ENCODE peak calls at places on chromosomes 13 and 19, in four cellular contexts. U is K562, H is GM12878, P is HepG2. J is an unnamed sample.

GRCh38 chr13:50358221-50358620 is 343.0 kb downstream of the KCNRG start:
- DNase-seq in U (no peak), H (no peak), P (no peak), J (no peak)

GRCh38 chr13:65595881-65596280 is 1634.3 kb downstream of the PCDH9 start:
- DNase-seq in U (no peak), H (no peak), P (no peak), J (no peak)

GRCh38 chr19:54959840-54960239 is 6.3 kb upstream of the NLRP2 start:
- DNase-seq in U (no peak), H (no peak), P (no peak), J (no peak)

GRCh38 chr19:5624154-5624663 is 1.3 kb downstream of the SAFB start:
- DNase-seq in U (no peak), H (no peak), P (no peak), J (no peak)

GRCh38 chr13:83883061-83883523 is 818 bp upstream of the SLITRK1 start:
- DNase-seq in U (no peak), H (no peak), P (no peak), J (no peak)

GRCh38 chr19:55253264-55253663 is 5.6 kb downstream of the PPP6R1 start:
- DNase-seq in U (no peak), H (no peak), P (no peak), J (no peak)

GRCh38 chr19:1904385-1905070 is 671 bp upstream of the ADAT3 start:
- DNase-seq in U (no peak), H (peak), P (no peak), J (peak)

GRCh38 chr19:1315470-1316166 is 29.9 kb downstream of the EFNA2 start:
- DNase-seq in U (peak), H (no peak), P (no peak), J (peak)

GRCh38 chr13:89380101-89380500 is 1708.9 kb downstream of the SLITRK5 start:
- DNase-seq in U (no peak), H (no peak), P (peak), J (no peak)

GRCh38 chr19:18659281-18660050 is 22.6 kb downstream of the KLHL26 start:
- DNase-seq in U (no peak), H (no peak), P (no peak), J (no peak)
- TF ChIP-seq CBFB in U (no peak), H (no peak), P (no peak), J (no peak)

DNA sequence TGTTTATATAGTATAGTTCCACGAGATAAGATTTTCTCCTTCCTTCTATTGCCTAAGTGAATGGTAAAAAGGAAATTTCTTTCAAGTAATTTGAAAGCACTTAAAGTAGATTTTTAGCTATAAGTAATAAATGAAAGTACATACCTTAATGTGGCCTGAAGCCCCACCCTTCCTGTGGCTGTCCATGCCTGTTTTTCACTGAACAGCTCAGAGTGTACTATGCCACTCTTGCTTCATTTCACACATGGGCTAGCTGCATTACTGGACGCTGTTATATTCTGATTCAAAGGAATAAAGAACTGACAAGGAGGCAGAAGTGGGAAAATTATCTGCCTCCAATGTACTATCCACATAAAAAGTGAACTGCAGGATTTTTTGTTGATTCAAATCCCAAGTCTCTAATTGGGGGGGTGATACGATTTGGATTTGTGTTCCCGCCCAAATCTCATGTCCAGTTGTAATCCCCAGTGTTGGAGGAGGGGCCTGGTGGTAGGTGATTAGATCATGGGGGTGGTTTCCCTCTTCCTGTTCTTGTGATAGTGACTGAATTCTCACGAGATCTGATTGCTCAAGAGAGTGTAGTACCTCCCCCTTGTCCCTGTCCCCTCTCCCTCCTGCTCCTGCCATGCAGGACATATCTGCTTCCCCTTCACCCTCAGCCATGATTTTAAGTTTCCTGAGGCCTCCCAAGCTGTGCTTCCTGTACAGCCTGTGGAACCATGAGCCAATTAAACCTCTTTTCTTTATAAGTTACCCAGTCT is 154.8 kb upstream of the SGCG start:
- DNase-seq in U (no peak), H (no peak), P (no peak), J (no peak)
- TF ChIP-seq ETV6 in U (no peak), H (no peak), P (no peak), J (no peak)

GRCh38 chr19:18097993-18098890 is 664 bp downstream of the MAST3 start:
- DNase-seq in U (no peak), H (no peak), P (no peak), J (no peak)

GRCh38 chr19:18096258-18096657 is 1.3 kb upstream of the MAST3 start:
- DNase-seq in U (no peak), H (no peak), P (no peak), J (no peak)

GRCh38 chr19:18098891-18099622 is 1.5 kb downstream of the MAST3 start:
- DNase-seq in U (peak), H (peak), P (no peak), J (peak)

GRCh38 chr19:18099623-18099995 is 2.0 kb downstream of the MAST3 start:
- DNase-seq in U (no peak), H (no peak), P (no peak), J (no peak)

GRCh38 chr19:18097217-18097992 is at the start of gene MAST3:
- DNase-seq in U (peak), H (peak), P (peak), J (peak)
- TF ChIP-seq TCF7 in U (no peak), H (no peak), P (no peak), J (no peak)

GRCh38 chr13:20424959-20425358 is 100.7 kb downstream of the CRYL1 start:
- DNase-seq in U (no peak), H (no peak), P (no peak), J (no peak)
- TF ChIP-seq CBFB in U (no peak), H (no peak), P (no peak), J (no peak)